ENCODE peak calls at places on chromosome 21, in four cellular contexts. N is A549, D is K562, X is HepG2. P is an unnamed sample.

GRCh38 chr21:43829575-43830119 is 35.4 kb upstream of the AGPAT3 start:
- DNase-seq in N (no peak), X (no peak), D (peak; percentile 70), P (no peak)

GRCh38 chr21:27426196-27426595 is 459.3 kb upstream of the ADAMTS5 start:
- DNase-seq in X (no peak), D (no peak), N (no peak), P (no peak)

GRCh38 chr21:35136586-35137254 is 87.6 kb upstream of the RUNX1 start:
- DNase-seq in D (peak; percentile 79), X (peak; percentile 49), N (peak; percentile 18), P (no peak)

GRCh38 chr21:44948426-44949120 is 8.7 kb downstream of the SLX9 start:
- DNase-seq in N (no peak), D (no peak), X (no peak), P (no peak)

GRCh38 chr21:40967771-40968170 is 120.8 kb upstream of the DSCAM start:
- DNase-seq in X (no peak), N (no peak), D (no peak), P (peak; percentile 31)

GRCh38 chr21:42199488-42200463 is 19.2 kb upstream of the ABCG1 start:
- DNase-seq in X (peak; percentile 10), N (peak; percentile 10), D (peak; percentile 8), P (no peak)

GRCh38 chr21:45110873-45111624 is 36.7 kb downstream of the ADARB1 start:
- DNase-seq in X (no peak), N (no peak), D (peak; percentile 46), P (no peak)

GRCh38 chr21:39125752-39126485 is 57.3 kb downstream of the PSMG1 start:
- DNase-seq in N (no peak), X (peak; percentile 80), D (peak; percentile 56), P (peak; percentile 44)

GRCh38 chr21:32539378-32539777 is 45.9 kb downstream of the TCP10L start:
- DNase-seq in N (no peak), D (no peak), X (no peak), P (no peak)
- TF ChIP-seq RAD21 in N (no peak), D (no peak), X (no peak), P (no peak)

DNA sequence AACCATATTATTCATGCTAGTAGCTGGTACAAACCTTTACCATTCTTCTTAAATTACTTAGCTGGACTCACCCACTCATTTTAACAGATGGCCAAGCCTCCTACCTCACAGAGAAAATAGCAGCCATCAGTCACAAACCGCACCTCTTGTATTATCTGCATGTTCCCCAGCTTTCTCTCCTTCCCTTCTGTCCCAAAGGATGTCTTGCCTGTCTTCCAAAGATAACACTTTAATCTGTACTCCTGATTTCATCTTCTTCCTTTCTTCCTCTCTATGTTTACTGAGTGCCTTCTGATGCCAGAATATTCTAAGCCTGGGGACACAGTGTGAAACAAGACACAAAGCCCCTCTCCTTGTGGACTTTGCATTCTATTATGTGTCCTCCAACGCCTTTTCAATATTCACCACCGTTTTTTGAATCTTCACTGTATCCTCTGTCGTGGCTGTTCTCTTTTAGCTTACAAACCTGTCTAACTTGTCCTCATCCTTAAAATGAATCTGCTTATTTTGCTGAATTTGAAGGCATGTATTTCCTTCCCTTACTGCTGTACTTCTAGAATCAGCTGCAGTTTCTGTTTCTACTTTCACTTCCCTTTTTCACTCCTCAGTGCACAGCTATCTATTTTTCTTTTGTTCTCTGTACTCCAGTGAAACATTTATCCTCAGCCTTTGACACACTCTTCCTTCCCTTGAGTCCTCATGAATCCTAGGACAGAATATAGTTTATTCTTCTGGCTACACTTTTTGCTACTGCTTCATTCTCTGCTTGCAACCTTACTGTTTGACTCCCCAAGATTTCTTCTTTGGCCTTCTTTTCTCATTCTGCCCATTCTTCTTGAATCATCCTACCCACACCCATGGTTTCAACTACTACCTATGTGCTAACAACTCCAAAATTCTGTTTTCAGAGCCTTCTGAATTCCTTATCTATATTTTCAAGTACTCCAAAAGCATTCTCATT is 216.9 kb upstream of the SAMSN1 start:
- DNase-seq in X (no peak), N (no peak), D (peak; percentile 92), P (no peak)
- TF ChIP-seq RNF2 in X (no peak), N (no peak), D (peak; percentile 77), P (no peak)

GRCh38 chr21:46253610-46254124 is 25.1 kb upstream of the LSS start:
- DNase-seq in X (no peak), D (peak; percentile 76), N (no peak), P (no peak)
- TF ChIP-seq RAD21 in X (no peak), D (no peak), N (no peak), P (no peak)

DNA sequence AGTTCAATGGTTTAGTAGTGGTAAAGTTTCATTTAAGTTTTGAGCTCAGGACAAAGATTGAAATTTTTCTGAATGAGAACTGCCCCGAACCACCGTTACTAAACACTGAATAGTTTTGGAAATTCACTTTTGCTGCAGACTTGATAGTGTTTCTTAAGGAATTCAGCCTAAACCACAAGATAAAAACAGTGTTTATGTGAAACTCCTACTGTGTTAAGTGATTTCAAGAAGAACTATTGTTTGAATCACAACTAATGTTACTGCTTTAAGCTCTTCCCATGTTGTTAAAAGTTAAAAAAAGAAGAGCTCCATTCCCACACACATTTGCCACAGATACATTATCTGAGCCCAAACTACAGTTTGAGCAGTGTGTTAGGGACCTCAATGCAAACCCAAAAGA is 159.2 kb downstream of the DYRK1A start:
- DNase-seq in N (no peak), D (no peak), X (no peak), P (no peak)
- TF ChIP-seq RNF2 in N (no peak), D (no peak), X (no peak), P (no peak)

GRCh38 chr21:33948951-33949444 is 33.4 kb upstream of the ATP5PO start:
- DNase-seq in X (no peak), D (no peak), N (no peak), P (peak; percentile 45)

GRCh38 chr21:33948096-33948950 is 32.7 kb upstream of the ATP5PO start:
- DNase-seq in N (peak; percentile 53), D (peak; percentile 49), X (no peak), P (peak; percentile 67)

GRCh38 chr21:33945652-33946270 is 30.2 kb upstream of the ATP5PO start:
- DNase-seq in D (peak; percentile 43), N (no peak), X (no peak), P (no peak)

GRCh38 chr21:33949516-33950424 is 34.2 kb upstream of the ATP5PO start:
- DNase-seq in D (no peak), X (no peak), N (no peak), P (peak; percentile 29)

DNA sequence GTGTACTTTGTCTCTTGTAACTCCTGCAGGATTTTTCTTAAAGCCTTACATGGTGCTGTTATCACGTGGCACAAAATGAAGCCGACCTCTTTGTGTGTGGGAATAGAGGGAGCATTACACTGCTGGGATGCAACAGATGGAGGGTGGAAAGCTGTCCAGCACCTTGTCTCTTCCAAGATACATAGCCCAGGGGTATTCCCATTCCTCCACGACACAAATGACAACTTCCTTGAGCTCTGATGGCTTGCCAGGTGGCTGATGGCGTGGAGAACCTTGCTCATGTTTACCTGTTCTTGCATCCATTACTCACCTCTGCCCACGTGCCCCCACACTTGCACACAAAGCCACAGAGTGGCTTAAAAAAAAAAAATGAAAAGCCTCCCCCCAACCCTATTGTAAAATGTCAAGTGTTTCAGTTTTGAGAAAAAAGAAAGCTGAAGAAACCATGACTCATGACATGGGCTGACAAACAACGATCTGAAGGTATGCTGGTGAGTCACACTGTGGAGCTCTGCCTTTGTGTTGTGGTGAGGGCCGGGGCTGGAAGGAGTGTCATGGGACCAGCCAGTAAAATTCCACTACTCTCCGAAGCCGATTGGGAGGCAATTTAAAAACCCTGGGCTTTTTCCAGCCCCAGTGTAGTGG is 32.0 kb upstream of the ATP5PO start:
- DNase-seq in D (peak; percentile 94), X (peak; percentile 94), N (peak; percentile 91), P (peak; percentile 46)
- TF ChIP-seq RAD21 in D (peak; percentile 42), X (no peak), N (no peak), P (no peak)

GRCh38 chr21:36615274-36615964 is 83.5 kb upstream of the SIM2 start:
- DNase-seq in N (peak; percentile 6), D (peak; percentile 12), X (peak; percentile 40), P (no peak)
- TF ChIP-seq RNF2 in N (no peak), D (no peak), X (no peak), P (no peak)

DNA sequence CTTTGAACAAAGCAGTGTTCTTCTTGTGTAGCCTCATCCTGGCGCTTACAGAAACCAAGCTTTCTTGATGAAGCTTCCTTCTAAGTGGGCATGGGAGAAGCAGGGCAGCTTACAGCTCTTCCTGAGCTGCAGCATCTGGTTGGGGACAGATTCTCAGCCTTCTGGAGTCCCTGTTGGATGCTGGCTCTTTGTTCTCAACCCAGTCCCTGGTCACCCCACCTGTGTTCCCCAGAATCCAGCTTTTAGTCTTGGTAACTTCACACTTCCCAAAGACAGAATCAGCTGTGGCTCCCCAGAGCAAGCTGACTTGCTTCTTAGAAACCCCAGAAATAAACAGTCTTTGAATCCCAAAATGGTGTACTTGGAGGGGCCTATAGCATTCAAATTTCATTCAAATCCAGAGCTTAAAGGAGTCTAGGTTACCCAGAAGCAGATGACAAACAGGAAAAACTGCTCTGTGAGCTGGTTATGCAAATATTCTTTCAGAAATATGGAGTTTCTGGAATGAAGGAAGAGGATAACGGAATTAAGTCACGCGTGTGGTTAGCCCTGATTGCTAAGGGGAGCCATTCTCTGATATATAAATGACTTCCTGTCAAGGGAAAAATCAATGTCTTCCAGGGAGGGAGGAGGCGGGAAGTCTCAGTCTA is 783.4 kb upstream of the TPTE start:
- DNase-seq in D (no peak), N (no peak), X (no peak), P (no peak)
- TF ChIP-seq RAD21 in D (no peak), N (no peak), X (no peak), P (no peak)

P was measured in H1.